ENCODE peak calls at places on chromosomes 5 and 9, in seven cellular contexts. R is fibroblast of mammary gland, M is foreskin fibroblast, U is dermis microvascular lymphatic vessel endothelial cell, X is NCI-H774, N is HTR-8/SVneo, F is hippocampal formation. A is an unnamed sample.
A peak's percentile ranks its signal among the peaks of the same experiment; 100 is the strongest.

GRCh38 chr5:132238901-132239500 is 11.3 kb upstream of the P4HA2 start:
- DNase-seq in M (no peak), F (no peak), X (no peak), N (no peak), R (no peak), U (no peak), A (no peak)

GRCh38 chr9:121559183-121559582 is 59.5 kb upstream of the GGTA1 start:
- DNase-seq in R (peak; percentile 18), N (no peak), X (no peak), M (no peak), U (no peak), F (no peak), A (peak; percentile 92)

GRCh38 chr5:37738057-37738691 is 101.7 kb downstream of the GDNF start:
- DNase-seq in X (no peak), F (no peak), R (peak; percentile 97), M (peak; percentile 92), U (peak; percentile 88), N (peak; percentile 61), A (peak; percentile 100)

GRCh38 chr9:36731576-36731975 is 158.9 kb downstream of the MELK start:
- DNase-seq in U (no peak), X (peak; percentile 19), M (no peak), F (no peak), R (peak; percentile 16), N (no peak), A (peak; percentile 18)

GRCh38 chr5:82174128-82174918 is 103.8 kb downstream of the RPS23 start:
- DNase-seq in U (peak; percentile 33), R (peak; percentile 90), F (peak; percentile 14), M (no peak), N (peak; percentile 15), X (peak; percentile 18), A (peak; percentile 72)

GRCh38 chr9:34072410-34072809 is 23.7 kb upstream of the UBAP2 start:
- DNase-seq in U (no peak), R (no peak), X (no peak), M (no peak), N (peak; percentile 27), F (no peak), A (no peak)

GRCh38 chr9:91101598-91102168 is 260.0 kb downstream of the AUH start:
- DNase-seq in U (no peak), M (no peak), F (no peak), N (no peak), R (no peak), X (no peak), A (no peak)

GRCh38 chr9:100324594-100325200 is 28.0 kb downstream of the TEX10 start:
- DNase-seq in U (peak; percentile 11), X (no peak), R (peak; percentile 72), F (no peak), M (no peak), N (peak; percentile 3), A (peak; percentile 73)

GRCh38 chr9:37676411-37676830 is 25.7 kb downstream of the FRMPD1 start:
- DNase-seq in N (no peak), U (no peak), R (no peak), M (no peak), X (peak; percentile 66), F (peak; percentile 54), A (no peak)

GRCh38 chr9:89884356-89885083 is 279.7 kb downstream of the GADD45G start:
- DNase-seq in M (no peak), R (no peak), N (no peak), F (no peak), U (no peak), X (no peak), A (no peak)

GRCh38 chr5:34501033-34501432 is 155.1 kb upstream of the RAI14 start:
- DNase-seq in N (no peak), F (no peak), U (no peak), X (no peak), R (no peak), M (no peak), A (no peak)

GRCh38 chr9:34929506-34930102 is 28.5 kb upstream of the PHF24 start:
- DNase-seq in F (no peak), U (peak; percentile 6), M (no peak), N (peak; percentile 3), X (no peak), R (peak; percentile 22), A (peak; percentile 43)

GRCh38 chr5:172640822-172641358 is at the start of gene NEURL1B:
- DNase-seq in U (no peak), F (peak; percentile 81), M (peak; percentile 40), N (peak; percentile 86), R (peak; percentile 34), X (peak; percentile 81), A (peak; percentile 72)

GRCh38 chr5:151815051-151815450 is 43.3 kb downstream of the G3BP1 start:
- DNase-seq in F (no peak), X (no peak), U (no peak), M (no peak), R (no peak), N (no peak), A (no peak)

GRCh38 chr9:10095208-10095607 is 517.6 kb downstream of the PTPRD start:
- DNase-seq in F (no peak), U (no peak), M (no peak), R (no peak), N (no peak), X (no peak), A (no peak)

GRCh38 chr5:73160239-73160671 is 12.7 kb upstream of the TMEM174 start:
- DNase-seq in F (no peak), R (no peak), M (no peak), X (no peak), U (no peak), N (no peak), A (no peak)

GRCh38 chr9:19551124-19551929 is 142.5 kb downstream of the ACER2 start:
- DNase-seq in X (no peak), U (no peak), M (no peak), R (no peak), N (no peak), F (no peak), A (no peak)

GRCh38 chr5:62112689-62113220 is 193.3 kb upstream of the KIF2A start:
- DNase-seq in N (no peak), F (no peak), M (peak; percentile 12), U (no peak), X (no peak), R (no peak), A (no peak)

GRCh38 chr9:35577486-35577885 is 27.6 kb upstream of the TESK1 start:
- DNase-seq in N (no peak), R (no peak), M (no peak), U (no peak), X (no peak), F (no peak), A (no peak)

GRCh38 chr9:2050236-2050635 is 35.1 kb downstream of the SMARCA2 start:
- DNase-seq in U (no peak), R (no peak), F (no peak), M (no peak), X (no peak), N (no peak), A (no peak)

GRCh38 chr9:124359426-124359825 is 55.8 kb downstream of the PSMB7 start:
- DNase-seq in M (no peak), F (no peak), X (no peak), R (no peak), N (no peak), U (no peak), A (no peak)

GRCh38 chr5:41747291-41747690 is 122.9 kb downstream of the OXCT1 start:
- DNase-seq in R (peak; percentile 41), M (peak; percentile 18), X (no peak), U (peak; percentile 36), F (no peak), N (no peak), A (peak; percentile 20)

GRCh38 chr5:67245259-67245846 is 48.8 kb upstream of the CD180 start:
- DNase-seq in N (no peak), F (no peak), R (no peak), M (no peak), U (no peak), X (no peak), A (no peak)

GRCh38 chr5:130624805-130625204 is 540.3 kb downstream of the HINT1 start:
- DNase-seq in R (no peak), U (no peak), F (no peak), X (no peak), M (no peak), N (no peak), A (no peak)

GRCh38 chr5:95861221-95861857 is 38.8 kb upstream of the GLRX start:
- DNase-seq in U (peak; percentile 88), F (no peak), R (peak; percentile 99), N (peak; percentile 88), M (peak; percentile 98), X (no peak), A (peak; percentile 99)

GRCh38 chr9:35867538-35867937 is 2.7 kb downstream of the OR13J1 start:
- DNase-seq in R (no peak), N (no peak), U (no peak), F (no peak), X (no peak), M (no peak), A (no peak)

GRCh38 chr5:132439521-132440206 is 50.9 kb downstream of the IRF1 start:
- DNase-seq in R (peak; percentile 94), F (no peak), M (peak; percentile 87), U (no peak), N (peak; percentile 75), X (no peak), A (peak; percentile 90)

GRCh38 chr9:14482856-14483255 is 168.9 kb upstream of the NFIB start:
- DNase-seq in M (no peak), X (no peak), R (no peak), U (no peak), N (no peak), F (no peak), A (no peak)

GRCh38 chr9:88777498-88778312 is 213.6 kb upstream of the S1PR3 start:
- DNase-seq in N (no peak), M (no peak), X (no peak), F (no peak), R (peak; percentile 60), U (peak; percentile 47), A (peak; percentile 81)

GRCh38 chr9:98861881-98862501 is 54.5 kb downstream of the GALNT12 start:
- DNase-seq in U (no peak), X (no peak), R (peak; percentile 100), N (peak; percentile 20), M (peak; percentile 93), F (no peak), A (peak; percentile 87)